ENCODE peak calls at places on chromosomes 12 and 14, in eight cellular contexts. A is GM23248; F is body of pancreas; S is heart right ventricle; H is lung; D is colonic mucosa; M is tibial artery; B is CD4-positive, CD25-positive, alpha-beta regulatory T cell. Z is an unnamed sample. For H3K36me3 and H3K4me1, the result is how much of the 10 kb centered on the place peaks cover.

GRCh38 chr14:97602438-97603117 is 805.4 kb downstream of the VRK1 start:
- DNase-seq in H (no peak), M (no peak), A (no peak), D (no peak), F (peak), S (no peak), B (peak), Z (no peak)

GRCh38 chr12:93645702-93646101 is 31.5 kb upstream of the CRADD start:
- DNase-seq in A (peak), H (no peak), F (no peak), S (no peak), B (no peak), M (no peak), D (no peak), Z (no peak)

GRCh38 chr12:58189030-58189429 is 247.7 kb downstream of the ATP23 start:
- DNase-seq in B (no peak), D (no peak), M (no peak), H (no peak), S (no peak), A (no peak), F (no peak), Z (no peak)

GRCh38 chr14:63375772-63376171 is 57.0 kb upstream of the GPHB5 start:
- DNase-seq in S (no peak), A (peak), M (no peak), D (no peak), H (no peak), F (no peak), B (no peak), Z (no peak)

GRCh38 chr14:55744321-55744720 is 164.3 kb downstream of the KTN1 start:
- DNase-seq in S (no peak), F (no peak), A (no peak), D (no peak), H (no peak), B (no peak), M (no peak), Z (no peak)

GRCh38 chr14:51455041-51455835 is 196.5 kb upstream of the FRMD6 start:
- DNase-seq in A (no peak), D (no peak), F (no peak), B (no peak), M (no peak), S (no peak), H (no peak), Z (no peak)

GRCh38 chr14:102353126-102353619 is 9.5 kb downstream of the CINP start:
- DNase-seq in S (no peak), M (no peak), A (no peak), H (no peak), F (peak), D (no peak), B (no peak), Z (no peak)

GRCh38 chr14:105257464-105257863 is 9.1 kb downstream of the BTBD6 start:
- DNase-seq in M (peak), D (peak), B (no peak), S (no peak), A (no peak), H (no peak), F (no peak), Z (no peak)

GRCh38 chr12:103441437-103442186 is 54.2 kb downstream of the C12orf42 start:
- DNase-seq in D (peak), A (no peak), F (no peak), M (no peak), S (no peak), H (no peak), B (peak), Z (no peak)

GRCh38 chr14:50085570-50086315 is 30.6 kb downstream of the VCPKMT start:
- DNase-seq in M (no peak), F (no peak), S (no peak), H (no peak), A (peak), B (peak), D (no peak), Z (no peak)

GRCh38 chr12:15584366-15585041 is 204.7 kb downstream of the EPS8 start:
- DNase-seq in M (no peak), F (peak), B (peak), A (peak), H (no peak), S (no peak), D (peak), Z (no peak)

GRCh38 chr12:21562859-21563258 is 36.8 kb downstream of the SPX start:
- DNase-seq in D (no peak), B (no peak), M (no peak), S (no peak), H (no peak), A (no peak), F (no peak), Z (no peak)

GRCh38 chr12:52969828-52970569 is 21.1 kb downstream of the KRT18 start:
- DNase-seq in S (peak), B (no peak), M (no peak), F (peak), A (no peak), H (no peak), D (peak), Z (no peak)

GRCh38 chr14:80930836-80931389 is 10.6 kb downstream of the CEP128 start:
- DNase-seq in A (peak), H (no peak), S (no peak), M (no peak), F (no peak), D (no peak), B (peak), Z (no peak)

GRCh38 chr14:89139404-89140247 is 277.4 kb downstream of the FOXN3 start:
- DNase-seq in D (no peak), H (no peak), B (no peak), M (no peak), A (no peak), F (no peak), S (no peak), Z (no peak)

GRCh38 chr12:92574046-92574783 is 128.6 kb upstream of the PLEKHG7 start:
- DNase-seq in H (no peak), M (no peak), S (no peak), A (peak), F (peak), B (no peak), D (no peak), Z (no peak)

GRCh38 chr14:97179573-97179972 is 382.4 kb downstream of the VRK1 start:
- DNase-seq in D (no peak), M (no peak), F (no peak), B (no peak), S (no peak), A (no peak), H (no peak), Z (no peak)

GRCh38 chr12:107405436-107405835 is 280.2 kb upstream of the PWP1 start:
- DNase-seq in F (no peak), M (no peak), A (no peak), S (peak), B (no peak), D (no peak), H (no peak), Z (no peak)

GRCh38 chr12:106892075-106892474 is 63.6 kb upstream of the TMEM263 start:
- DNase-seq in D (peak), B (no peak), A (no peak), H (no peak), F (no peak), S (no peak), M (no peak), Z (no peak)

GRCh38 chr12:32331133-32331532 is 68.2 kb upstream of the FGD4 start:
- DNase-seq in A (no peak), M (no peak), H (no peak), B (no peak), F (no peak), S (no peak), D (no peak), Z (no peak)

DNA sequence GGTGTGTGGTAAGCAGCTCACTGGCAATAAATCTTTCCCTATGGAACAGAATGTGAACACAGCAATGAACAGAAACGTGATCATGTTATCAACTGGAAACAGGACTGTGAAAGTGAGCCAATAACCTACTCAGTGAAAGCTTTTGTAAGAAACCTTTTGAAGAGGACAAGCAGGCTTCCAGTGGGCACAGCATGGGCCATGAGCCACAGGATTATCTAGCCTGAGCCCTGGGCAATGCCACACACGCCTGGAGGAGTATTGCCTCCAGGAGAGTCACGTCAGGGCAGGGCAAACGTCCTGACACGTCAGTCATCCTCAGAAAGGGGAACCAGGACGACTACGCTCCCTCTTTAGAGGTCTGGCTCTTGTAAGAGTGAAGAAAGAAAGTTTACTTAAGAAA is 32.3 kb downstream of the NRDE2 start:
- DNase-seq in B (no peak), D (no peak), H (no peak), S (peak), A (no peak), M (no peak), F (no peak), Z (peak)
- H3K36me3 ChIP-seq in B (under half), D (under half), H (under half), S (half or more), A (under half), M (under half), F (under half), Z (under half)

DNA sequence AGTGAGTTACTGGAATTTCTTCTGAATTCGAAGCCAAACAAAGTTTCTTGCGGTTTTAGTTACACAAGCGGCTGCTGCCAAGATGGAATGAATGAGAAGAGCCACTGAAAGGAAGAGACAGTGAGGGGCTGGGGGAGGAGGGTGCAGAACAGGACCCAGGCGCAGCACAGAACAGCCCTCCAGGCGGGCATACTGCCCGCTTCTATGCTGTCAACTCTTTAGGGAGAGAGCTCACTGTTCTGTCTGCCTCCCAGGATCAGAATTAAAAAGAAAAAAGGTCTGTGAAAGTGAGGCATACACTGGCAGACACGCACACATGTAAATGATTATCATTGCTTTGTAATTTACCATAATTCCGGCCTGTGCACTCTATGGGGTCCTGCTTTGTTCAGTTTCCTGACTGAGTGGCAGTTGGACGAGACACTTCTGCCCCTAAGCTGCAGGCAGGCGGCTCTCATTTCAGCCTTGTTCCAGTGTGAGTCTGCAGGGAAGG is 231.6 kb downstream of the CACNA1C start:
- DNase-seq in M (peak), H (no peak), D (no peak), B (no peak), F (no peak), A (peak), S (no peak), Z (no peak)
- H3K4me1 ChIP-seq in M (half or more), H (under half), D (under half), B (under half), F (under half), A (half or more), S (half or more), Z (under half)

GRCh38 chr12:120240495-120240833 is 25.1 kb downstream of the PXN start:
- DNase-seq in B (no peak), A (no peak), F (no peak), M (no peak), H (no peak), D (no peak), S (no peak), Z (no peak)

GRCh38 chr12:120239776-120240494 is 25.6 kb downstream of the PXN start:
- DNase-seq in B (no peak), M (no peak), D (no peak), F (no peak), S (no peak), H (no peak), A (no peak), Z (no peak)

GRCh38 chr12:120242971-120243699 is 22.4 kb downstream of the PXN start:
- DNase-seq in M (no peak), F (no peak), H (no peak), A (no peak), D (no peak), S (no peak), B (no peak), Z (no peak)

GRCh38 chr12:120242275-120242799 is 23.2 kb downstream of the PXN start:
- DNase-seq in D (no peak), A (no peak), H (no peak), S (no peak), M (no peak), B (no peak), F (no peak), Z (no peak)

DNA sequence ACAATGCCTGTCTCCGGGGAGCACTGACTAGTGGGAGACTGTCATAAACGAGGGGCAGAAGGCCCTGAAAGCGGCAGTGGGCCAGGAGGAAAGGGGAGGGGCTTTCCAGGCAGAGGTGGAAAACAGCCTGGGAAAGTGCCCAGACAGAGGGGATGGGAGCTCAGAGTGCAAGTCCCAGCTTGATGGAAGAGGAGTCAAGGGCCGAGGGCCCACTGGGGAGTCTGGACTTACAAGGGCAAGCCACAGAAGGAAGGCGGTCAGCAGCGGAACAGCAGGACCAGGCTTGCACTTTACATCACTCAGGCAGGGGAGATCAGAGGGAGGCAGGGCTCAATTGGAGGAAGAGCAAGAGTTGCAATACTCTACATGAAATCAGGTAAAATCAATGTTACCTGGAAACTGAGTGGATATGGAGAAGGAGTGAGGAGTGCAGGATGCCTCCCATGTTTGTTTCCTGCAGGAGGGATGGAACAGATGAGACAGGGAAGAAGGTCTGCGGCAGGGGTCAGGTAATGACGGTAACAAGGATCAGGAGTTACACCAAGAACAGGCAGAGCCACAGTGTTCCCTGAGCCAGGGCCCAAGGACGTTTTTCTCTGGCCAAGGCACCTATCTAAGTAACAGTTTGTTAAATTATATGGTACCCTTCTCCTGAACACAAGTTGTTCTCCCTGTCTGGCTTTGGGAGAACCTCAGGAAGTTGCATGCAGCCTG is 23.8 kb downstream of the PXN start:
- DNase-seq in H (no peak), S (no peak), D (no peak), B (no peak), M (no peak), A (no peak), F (no peak), Z (no peak)
- H3K4me3 ChIP-seq in H (no peak), S (no peak), D (no peak), B (no peak), M (no peak), A (no peak), F (no peak), Z (no peak)

DNA sequence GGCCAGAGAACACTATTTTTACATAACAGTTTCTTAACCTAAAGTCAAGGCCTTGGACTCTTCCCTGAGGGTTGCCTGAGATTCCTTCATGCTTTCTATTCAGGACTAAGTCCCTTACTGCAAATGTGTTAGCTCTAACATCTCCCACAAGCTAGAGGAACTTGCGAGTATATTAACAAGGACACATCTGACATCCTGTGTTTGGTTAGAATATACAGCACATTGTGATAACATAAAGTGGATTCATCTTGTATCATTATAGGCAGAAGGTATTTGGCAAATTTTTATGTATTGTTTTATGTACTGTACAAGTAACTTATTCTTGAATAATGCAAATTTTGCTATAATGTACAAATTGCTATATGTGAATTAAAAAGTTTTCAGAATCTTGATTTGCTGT is 45.5 kb downstream of the SH2B3 start:
- DNase-seq in B (no peak), S (no peak), D (peak), F (no peak), M (no peak), A (no peak), H (no peak), Z (no peak)
- H3K36me3 ChIP-seq in B (half or more), S (half or more), D (under half), F (under half), M (half or more), A (half or more), H (under half), Z (under half)

GRCh38 chr14:61335049-61335448 is 13.7 kb downstream of the PRKCH start:
- DNase-seq in S (no peak), H (no peak), D (no peak), F (no peak), B (peak), M (no peak), A (no peak), Z (no peak)
- H3K4me1 ChIP-seq in S (half or more), H (under half), D (under half), F (under half), B (half or more), M (under half), A (under half), Z (under half)

GRCh38 chr12:6376965-6377666 is 1.8 kb upstream of the SCNN1A start:
- DNase-seq in S (no peak), H (no peak), M (peak), F (no peak), D (no peak), B (no peak), A (no peak), Z (no peak)

GRCh38 chr12:6374028-6374780 is 1.2 kb downstream of the SCNN1A start:
- DNase-seq in B (no peak), S (no peak), F (no peak), M (no peak), D (no peak), A (no peak), H (no peak), Z (no peak)

GRCh38 chr12:6374781-6375150 is 597 bp downstream of the SCNN1A start:
- DNase-seq in F (no peak), S (no peak), H (no peak), B (no peak), D (no peak), M (no peak), A (no peak), Z (no peak)

GRCh38 chr12:6376079-6376941 is 947 bp upstream of the SCNN1A start:
- DNase-seq in M (peak), S (no peak), H (peak), A (peak), D (peak), F (peak), B (no peak), Z (peak)

GRCh38 chr12:6375269-6376078 is at the start of gene SCNN1A:
- DNase-seq in S (no peak), M (peak), H (peak), D (peak), F (peak), B (no peak), A (no peak), Z (peak)
- H3K4me3 ChIP-seq in S (no peak), M (no peak), H (peak), D (peak), F (no peak), B (no peak), A (no peak), Z (no peak)

GRCh38 chr12:113305281-113305856 is 29.5 kb downstream of the SLC8B1 start:
- DNase-seq in F (no peak), B (no peak), D (no peak), H (no peak), M (no peak), S (no peak), A (no peak), Z (no peak)

GRCh38 chr12:113301811-113302210 is 33.1 kb downstream of the SLC8B1 start:
- DNase-seq in H (no peak), A (no peak), S (no peak), D (no peak), B (no peak), M (no peak), F (no peak), Z (no peak)

GRCh38 chr12:113306382-113306781 is 28.5 kb downstream of the SLC8B1 start:
- DNase-seq in H (no peak), F (no peak), S (no peak), A (no peak), B (no peak), M (no peak), D (no peak), Z (no peak)

GRCh38 chr12:113302466-113302865 is 32.4 kb downstream of the SLC8B1 start:
- DNase-seq in H (no peak), M (no peak), S (no peak), B (no peak), A (no peak), D (no peak), F (no peak), Z (no peak)

GRCh38 chr12:113302925-113303640 is 31.8 kb downstream of the SLC8B1 start:
- DNase-seq in H (no peak), F (no peak), D (no peak), A (no peak), S (no peak), M (no peak), B (no peak), Z (no peak)
- H3K36me3 ChIP-seq in H (under half), F (under half), D (under half), A (under half), S (half or more), M (half or more), B (half or more), Z (under half)

GRCh38 chr12:110578522-110579238 is 4.4 kb downstream of the PPTC7 start:
- DNase-seq in F (no peak), B (no peak), S (no peak), A (no peak), M (no peak), D (no peak), H (no peak), Z (no peak)

GRCh38 chr12:110574044-110574443 is 9.1 kb downstream of the PPTC7 start:
- DNase-seq in A (no peak), S (no peak), D (no peak), F (no peak), M (no peak), B (no peak), H (no peak), Z (no peak)

GRCh38 chr12:110576504-110576903 is 6.6 kb downstream of the PPTC7 start:
- DNase-seq in A (no peak), D (no peak), S (no peak), H (no peak), B (no peak), F (no peak), M (no peak), Z (no peak)

GRCh38 chr12:110577717-110578521 is 5.2 kb downstream of the PPTC7 start:
- DNase-seq in A (peak), H (no peak), F (no peak), B (peak), D (peak), M (no peak), S (no peak), Z (no peak)

DNA sequence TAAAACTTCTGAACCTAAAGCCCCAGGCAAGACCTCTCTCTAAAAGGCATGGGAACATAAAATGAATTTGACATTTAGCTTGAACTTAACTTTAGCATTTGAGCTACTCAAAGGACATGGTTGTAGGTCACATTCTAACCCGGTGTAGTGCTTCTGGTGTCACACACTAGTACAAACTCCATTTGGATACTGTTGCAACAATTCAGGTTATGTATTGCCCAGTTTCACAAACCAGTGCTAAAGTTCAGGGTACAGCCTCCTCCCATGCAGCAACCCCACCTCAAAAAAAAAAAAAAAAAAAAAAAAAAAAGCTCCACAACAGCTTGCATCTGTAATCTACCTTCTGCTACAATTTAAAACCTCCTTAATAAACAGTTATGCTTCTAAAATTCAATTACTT is 7.8 kb downstream of the PPTC7 start:
- DNase-seq in F (no peak), H (no peak), A (no peak), D (peak), M (no peak), S (no peak), B (no peak), Z (no peak)
- H3K4me1 ChIP-seq in F (under half), H (under half), A (under half), D (under half), M (under half), S (half or more), B (half or more), Z (under half)